ENCODE peak calls at places on chromosomes 5 and 9, in five cellular contexts. T is iPS DF 6.9, J is tibial artery, U is hepatocyte, O is NT2/D1. N is an unnamed sample.

GRCh38 chr9:98686961-98687855 is 21.5 kb downstream of the GABBR2 start:
- DNase-seq in O (no peak), U (no peak), T (no peak), J (no peak), N (no peak)

GRCh38 chr9:128685022-128685332 is 4.0 kb upstream of the SET start:
- DNase-seq in T (no peak), J (no peak), O (no peak), U (no peak), N (no peak)

GRCh38 chr9:9246726-9247125 is 1366.1 kb downstream of the PTPRD start:
- DNase-seq in T (no peak), O (no peak), J (no peak), U (no peak), N (no peak)

GRCh38 chr9:79896390-79896789 is 324.6 kb downstream of the TLE4 start:
- DNase-seq in U (no peak), O (no peak), J (no peak), T (no peak), N (peak)

GRCh38 chr5:133818031-133818431 is 150.4 kb downstream of the C5orf15 start:
- DNase-seq in T (no peak), J (peak), O (no peak), U (peak), N (peak)

GRCh38 chr5:1557114-1557873 is 33.5 kb upstream of the LPCAT1 start:
- DNase-seq in U (no peak), T (no peak), O (no peak), J (no peak), N (no peak)

GRCh38 chr5:154112255-154112654 is 73.5 kb downstream of the MFAP3 start:
- DNase-seq in O (no peak), U (no peak), T (no peak), J (no peak), N (no peak)

GRCh38 chr9:97982719-97983523 is at the start of gene ANP32B:
- DNase-seq in U (peak), T (peak), O (peak), J (peak), N (peak)

GRCh38 chr5:102700126-102700851 is 54.8 kb upstream of the PAM start:
- DNase-seq in J (no peak), O (no peak), U (no peak), T (no peak), N (no peak)

DNA sequence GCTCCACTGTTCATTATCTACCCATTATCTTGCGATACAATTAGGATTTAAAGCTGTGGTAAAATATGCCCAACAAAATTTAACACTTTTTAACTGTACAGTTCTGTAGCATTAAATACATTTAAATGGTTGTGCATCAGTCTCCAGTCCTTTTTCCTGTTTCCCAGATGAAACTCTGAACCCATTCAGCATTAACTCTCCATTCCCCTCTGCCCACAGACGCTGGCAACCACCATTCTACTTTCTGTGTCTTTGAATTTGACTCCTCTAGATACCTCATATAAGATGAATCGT is 2.9 kb upstream of the TRIM7 start:
- DNase-seq in T (no peak), U (no peak), J (no peak), O (no peak), N (no peak)
- H3K4me3 ChIP-seq in T (no peak), U (no peak), J (peak), O (no peak), N (no peak)

GRCh38 chr5:97225222-97225621 is 42.2 kb upstream of the RIOK2 start:
- DNase-seq in T (no peak), O (no peak), J (no peak), U (no peak), N (no peak)

GRCh38 chr5:97229688-97230285 is 46.7 kb upstream of the RIOK2 start:
- DNase-seq in T (no peak), J (no peak), O (no peak), U (no peak), N (no peak)

GRCh38 chr5:97229196-97229595 is 46.1 kb upstream of the RIOK2 start:
- DNase-seq in U (peak), O (no peak), T (no peak), J (no peak), N (no peak)

DNA sequence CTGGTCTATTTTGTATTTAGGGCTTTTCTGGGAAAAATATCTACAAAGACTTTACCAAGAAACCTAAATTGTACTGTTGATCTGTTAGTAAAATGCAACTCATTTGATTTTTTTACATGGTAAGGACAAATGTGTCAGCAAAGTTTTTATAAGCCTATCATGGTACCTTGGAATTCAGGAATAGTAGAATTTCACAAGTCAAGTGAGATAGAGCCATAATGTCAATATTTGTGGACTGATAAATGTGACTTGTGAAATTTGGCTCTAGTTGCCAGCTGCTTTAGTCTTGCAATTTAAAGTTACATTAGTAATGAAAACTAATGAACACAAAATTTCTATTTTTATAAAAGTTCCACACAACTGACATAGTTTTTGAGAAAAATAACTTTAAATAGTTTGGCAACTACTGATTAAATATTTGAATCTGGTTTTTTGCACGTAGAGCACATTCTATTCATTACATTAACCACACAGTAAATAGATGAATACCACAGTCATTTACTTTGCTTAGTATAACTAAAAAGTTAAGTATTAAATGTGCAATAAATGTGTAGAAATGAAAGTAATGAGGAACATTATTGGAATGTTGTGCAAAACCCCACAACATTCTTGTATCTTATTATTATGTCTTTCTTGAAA is 41.2 kb upstream of the RIOK2 start:
- DNase-seq in J (no peak), T (no peak), O (no peak), U (no peak), N (peak)
- H3K4me3 ChIP-seq in J (no peak), T (no peak), O (no peak), U (no peak), N (no peak)

GRCh38 chr9:35658894-35659220 is 765 bp downstream of the CCDC107 start:
- DNase-seq in O (no peak), T (no peak), J (peak), U (peak), N (peak)

GRCh38 chr9:35658144-35658893 is at the start of gene CCDC107:
- DNase-seq in U (peak), T (no peak), O (peak), J (peak), N (peak)

GRCh38 chr9:35657327-35658143 is at the start of gene RMRP:
- DNase-seq in T (peak), U (peak), J (peak), O (peak), N (peak)

GRCh38 chr9:35660966-35661413 is 2.9 kb downstream of the CCDC107 start:
- DNase-seq in U (peak), J (peak), T (no peak), O (no peak), N (peak)

DNA sequence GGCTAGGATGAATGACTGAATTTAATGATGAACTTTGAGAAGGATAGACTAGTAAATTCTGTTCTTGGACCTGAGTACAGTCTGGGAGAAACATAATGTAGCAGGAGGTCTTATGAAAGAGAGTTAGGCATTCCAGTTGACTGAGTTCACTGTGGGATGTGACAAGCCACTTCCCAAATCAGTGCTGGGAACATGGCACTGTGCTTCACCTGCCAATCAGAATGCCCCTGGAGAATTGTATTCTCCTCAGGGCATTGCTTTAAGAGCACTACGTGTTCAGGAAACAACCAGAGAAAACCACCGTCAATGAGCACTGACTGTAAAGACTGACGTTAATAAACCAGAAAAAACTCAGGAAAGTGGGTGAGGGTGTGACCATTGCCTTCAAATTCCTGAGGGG is 1.2 kb downstream of the CCDC107 start:
- DNase-seq in O (no peak), T (no peak), U (no peak), J (peak), N (no peak)
- H3K4me3 ChIP-seq in O (peak), T (no peak), U (peak), J (peak), N (peak)

GRCh38 chr5:5140051-5141010 is at the start of gene ADAMTS16:
- DNase-seq in O (no peak), U (peak), J (no peak), T (no peak), N (no peak)
- H3K4me3 ChIP-seq in O (peak), U (peak), J (peak), T (peak), N (peak)

GRCh38 chr5:177982956-177983355 is 13.1 kb downstream of the PROP1 start:
- DNase-seq in O (no peak), J (no peak), U (no peak), T (no peak), N (no peak)

GRCh38 chr5:177983763-177984564 is 12.1 kb downstream of the PROP1 start:
- DNase-seq in T (no peak), U (no peak), J (no peak), O (no peak), N (no peak)

GRCh38 chr5:177985430-177986040 is 10.5 kb downstream of the PROP1 start:
- DNase-seq in O (no peak), U (no peak), J (no peak), T (no peak), N (no peak)

GRCh38 chr5:177982072-177982727 is 13.8 kb downstream of the PROP1 start:
- DNase-seq in J (no peak), T (peak), U (no peak), O (no peak), N (no peak)

GRCh38 chr5:177984565-177985166 is 11.4 kb downstream of the PROP1 start:
- DNase-seq in T (no peak), U (no peak), J (no peak), O (no peak), N (no peak)
- H3K4me3 ChIP-seq in T (peak), U (no peak), J (no peak), O (peak), N (no peak)

DNA sequence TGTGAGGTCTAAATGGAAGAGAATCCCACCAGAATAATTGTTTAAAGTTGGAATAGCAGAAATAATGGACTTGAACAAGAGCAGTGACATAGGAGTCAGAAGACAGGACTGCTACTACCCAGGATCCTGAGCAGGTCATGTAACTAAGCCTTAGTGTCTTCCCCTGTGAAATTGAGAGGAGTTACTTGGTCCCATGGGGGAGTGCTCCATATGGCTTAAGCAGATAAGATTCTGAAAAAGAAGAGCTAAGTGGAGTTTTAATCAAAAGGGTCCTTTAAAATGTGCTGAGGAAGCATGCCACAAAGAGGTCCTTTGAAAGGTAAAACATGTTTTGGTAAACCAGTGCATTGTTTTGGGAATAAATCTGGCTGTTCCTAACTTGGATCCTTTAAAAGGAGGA is 5.5 kb downstream of the RCL1 start:
- DNase-seq in U (no peak), O (no peak), J (no peak), T (no peak), N (no peak)
- H3K4me3 ChIP-seq in U (no peak), O (no peak), J (no peak), T (no peak), N (no peak)

DNA sequence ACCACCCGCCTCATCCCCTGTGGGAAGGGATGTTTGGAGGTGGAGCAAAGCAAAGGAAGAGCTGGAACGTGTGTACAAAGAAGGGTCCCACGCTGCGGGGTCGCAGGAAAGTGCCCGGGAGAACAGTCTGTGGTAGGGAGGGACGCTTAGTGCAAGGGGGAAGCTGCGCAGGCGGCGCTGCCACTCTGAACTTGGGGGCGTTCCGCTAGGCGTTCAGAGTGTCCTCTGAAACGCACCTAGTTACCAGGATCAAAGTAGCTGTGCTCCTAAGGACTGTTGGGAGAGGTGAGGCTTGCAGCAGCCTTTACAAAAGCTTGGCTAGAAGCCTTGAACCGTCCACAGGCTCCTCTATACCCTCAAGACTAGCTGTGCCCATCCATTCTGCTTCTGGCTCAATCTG is 29.3 kb upstream of the PDE8B start:
- DNase-seq in U (peak), J (no peak), T (no peak), O (no peak), N (no peak)
- H3K4me3 ChIP-seq in U (peak), J (peak), T (peak), O (no peak), N (no peak)

GRCh38 chr5:163531272-163531671 is 25.9 kb downstream of the MAT2B start:
- DNase-seq in J (no peak), T (no peak), O (no peak), U (no peak), N (no peak)
- H3K4me3 ChIP-seq in J (no peak), T (no peak), O (no peak), U (no peak), N (no peak)

DNA sequence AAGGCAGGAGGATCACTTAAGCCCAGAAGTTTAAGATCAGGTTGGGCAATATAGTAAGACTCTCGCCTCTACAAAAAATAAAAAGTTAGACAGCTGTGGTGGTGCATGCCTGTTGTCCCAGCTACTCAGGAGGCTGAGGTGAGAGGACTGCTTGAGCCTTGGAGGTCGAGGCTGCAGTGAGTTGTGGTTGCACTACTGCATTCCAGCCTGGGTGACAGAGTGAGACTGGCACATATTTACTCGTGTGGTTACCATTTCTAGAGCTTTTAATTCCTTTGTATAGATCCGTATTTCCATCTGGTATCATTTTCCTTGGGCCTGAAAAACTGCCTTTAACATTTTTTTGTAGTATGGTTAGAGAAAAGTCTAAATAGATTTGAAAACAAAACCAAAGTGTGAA is 7.8 kb downstream of the IL6ST start:
- DNase-seq in T (no peak), O (no peak), U (no peak), J (no peak), N (no peak)
- H3K4me3 ChIP-seq in T (no peak), O (no peak), U (no peak), J (no peak), N (no peak)

DNA sequence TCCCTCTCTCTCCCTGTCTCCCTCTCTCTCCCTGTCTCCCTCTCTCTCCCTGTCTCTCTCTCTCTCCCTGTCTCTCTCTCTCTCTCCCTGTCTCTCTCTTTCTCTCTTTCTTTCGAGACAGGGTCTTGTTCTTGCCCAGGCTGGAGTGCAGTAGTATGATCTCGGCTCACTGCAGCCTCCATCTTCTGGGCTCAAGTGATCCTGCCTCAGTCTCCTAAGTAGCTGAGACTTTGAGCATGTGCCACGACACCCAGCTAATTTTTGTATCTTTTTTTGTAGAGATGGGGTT is 14.3 kb downstream of the TRIO start:
- DNase-seq in T (no peak), J (no peak), O (no peak), U (no peak), N (no peak)
- H3K4me3 ChIP-seq in T (no peak), J (no peak), O (no peak), U (no peak), N (peak)